ENCODE peak calls at places on chromosomes 5 and 9, in nine cellular contexts. L, T, O, Q, D, S, M, C and Z are unnamed samples.
A peak's percentile ranks its signal among the peaks of the same experiment; 100 is the strongest.

GRCh38 chr5:109688647-109688998 is 1.1 kb upstream of the MAN2A1 start:
- DNase-seq in S (no peak), L (peak; percentile 69), D (no peak), T (no peak), M (peak; percentile 80), C (peak; percentile 22), Q (peak; percentile 48), O (no peak), Z (peak; percentile 79)

GRCh38 chr5:80958611-80959010 is 1.6 kb upstream of the RASGRF2 start:
- DNase-seq in D (no peak), S (no peak), C (no peak), M (no peak), L (no peak), Q (no peak), T (no peak), O (no peak), Z (no peak)

GRCh38 chr9:35102465-35102768 is 514 bp downstream of the STOML2 start:
- DNase-seq in L (peak; percentile 51), S (no peak), O (no peak), C (no peak), Q (no peak), D (no peak), T (no peak), M (no peak), Z (no peak)

GRCh38 chr9:134606951-134607733 is 34.5 kb upstream of the COL5A1 start:
- DNase-seq in C (no peak), L (peak; percentile 49), T (no peak), D (no peak), M (no peak), S (no peak), O (peak; percentile 78), Q (peak; percentile 21), Z (no peak)

GRCh38 chr9:76921161-76921560 is 15.2 kb upstream of the PRUNE2 start:
- DNase-seq in T (no peak), L (no peak), S (no peak), D (no peak), Q (no peak), M (no peak), O (no peak), C (no peak), Z (no peak)

GRCh38 chr5:143094087-143094511 is 309.4 kb downstream of the NR3C1 start:
- DNase-seq in D (no peak), O (peak; percentile 97), M (no peak), S (no peak), T (no peak), Q (no peak), L (peak; percentile 25), C (no peak), Z (no peak)

GRCh38 chr5:10734050-10734709 is 26.9 kb downstream of the DAP start:
- DNase-seq in T (no peak), D (no peak), L (no peak), S (no peak), O (no peak), M (no peak), Q (no peak), C (no peak), Z (no peak)

GRCh38 chr9:105656131-105656921 is 5.9 kb upstream of the TAL2 start:
- DNase-seq in S (peak; percentile 35), D (no peak), O (peak; percentile 71), Q (no peak), L (peak; percentile 30), T (no peak), C (peak; percentile 42), M (no peak), Z (no peak)

GRCh38 chr5:67266654-67267350 is 70.2 kb upstream of the CD180 start:
- DNase-seq in M (no peak), S (no peak), C (no peak), T (no peak), O (no peak), Q (no peak), L (no peak), D (no peak), Z (no peak)

GRCh38 chr9:133171161-133171955 is 7.6 kb upstream of the GBGT1 start:
- DNase-seq in M (no peak), L (no peak), S (no peak), C (no peak), Q (no peak), D (no peak), O (no peak), T (no peak), Z (no peak)

GRCh38 chr9:128555180-128555721 is 2.9 kb downstream of the SPTAN1 start:
- DNase-seq in L (peak; percentile 86), Q (peak; percentile 46), M (no peak), T (no peak), S (no peak), O (peak; percentile 76), D (no peak), C (no peak), Z (no peak)

GRCh38 chr5:111486926-111487325 is 25.4 kb downstream of the STARD4 start:
- DNase-seq in L (no peak), T (no peak), C (no peak), S (no peak), Q (no peak), O (no peak), M (no peak), D (no peak), Z (no peak)

GRCh38 chr9:114413909-114414308 is 26.1 kb upstream of the AKNA start:
- DNase-seq in L (no peak), S (no peak), T (no peak), Q (no peak), M (no peak), C (no peak), O (no peak), D (no peak), Z (no peak)

GRCh38 chr5:68533571-68534051 is 318.1 kb downstream of the PIK3R1 start:
- DNase-seq in D (no peak), C (peak; percentile 77), O (no peak), Q (no peak), S (no peak), M (no peak), L (no peak), T (no peak), Z (no peak)

GRCh38 chr5:7385681-7386080 is 10.3 kb upstream of the ADCY2 start:
- DNase-seq in D (no peak), O (no peak), T (no peak), M (no peak), S (no peak), C (no peak), L (no peak), Q (no peak), Z (no peak)

GRCh38 chr5:157855404-157855994 is 3.4 kb downstream of the CLINT1 start:
- DNase-seq in C (no peak), O (peak; percentile 90), M (peak; percentile 29), D (no peak), T (no peak), Q (peak; percentile 51), L (peak; percentile 65), S (peak; percentile 32), Z (peak; percentile 37)

GRCh38 chr5:158727771-158728311 is 371.9 kb downstream of the EBF1 start:
- DNase-seq in D (no peak), S (peak; percentile 59), M (no peak), Q (no peak), O (no peak), L (no peak), C (no peak), T (no peak), Z (no peak)

GRCh38 chr5:134003064-134003956 is 1.5 kb downstream of the VDAC1 start:
- DNase-seq in C (no peak), T (no peak), D (no peak), L (peak; percentile 34), Q (no peak), S (no peak), M (no peak), O (no peak), Z (no peak)